ENCODE peak calls at places on chromosomes 3 and 15, in five cellular contexts. P is NAMALWA; F is HT-29; O is activated naive CD8-positive, alpha-beta T cell treated with anti-CD3 and anti-CD28 coated beads, Interleukin-2, amount 50 U/mL, for 24 hours; J is activated CD8-positive, alpha-beta memory T cell treated with anti-CD3 and anti-CD28 coated beads for 48 hours. W is an unnamed sample.

GRCh38 chr15:48868549-48868948 is 9.4 kb upstream of the EID1 start:
- DNase-seq in P (no peak), F (peak; percentile 13), J (no peak), O (no peak), W (no peak)

GRCh38 chr3:148146241-148146640 is 551.5 kb upstream of the AGTR1 start:
- DNase-seq in P (no peak), O (no peak), F (no peak), J (no peak), W (no peak)

GRCh38 chr3:111857474-111857873 is 1.6 kb upstream of the PHLDB2 start:
- DNase-seq in P (no peak), J (no peak), F (no peak), O (no peak), W (no peak)

GRCh38 chr3:188179006-188179966 is 25.3 kb downstream of the LPP start:
- DNase-seq in F (no peak), O (no peak), P (no peak), J (no peak), W (peak; percentile 80)

GRCh38 chr15:68829068-68829467 is 8.4 kb upstream of the ANP32A start:
- DNase-seq in O (no peak), P (peak; percentile 73), F (peak; percentile 32), J (no peak), W (peak; percentile 47)

GRCh38 chr3:45994661-45995369 is 809 bp downstream of the FYCO1 start:
- DNase-seq in J (peak; percentile 46), P (peak; percentile 27), F (peak; percentile 30), O (peak; percentile 61), W (peak; percentile 49)

GRCh38 chr3:78580691-78581090 is 1187.1 kb downstream of the ROBO1 start:
- DNase-seq in P (no peak), J (no peak), F (no peak), O (no peak), W (no peak)

GRCh38 chr3:120908030-120908802 is at the start of gene STXBP5L:
- DNase-seq in O (peak; percentile 73), P (peak; percentile 5), J (peak; percentile 34), F (peak; percentile 82), W (peak; percentile 94)

GRCh38 chr3:79872483-79872882 is 104.7 kb upstream of the ROBO1 start:
- DNase-seq in P (no peak), F (peak; percentile 10), O (no peak), J (no peak), W (no peak)

GRCh38 chr3:96267577-96267976 is 546.8 kb upstream of the EPHA6 start:
- DNase-seq in O (no peak), P (no peak), F (peak; percentile 53), J (no peak), W (no peak)

GRCh38 chr3:13874891-13875290 is 5.0 kb downstream of the WNT7A start:
- DNase-seq in J (no peak), P (no peak), F (no peak), O (no peak), W (peak; percentile 65)

GRCh38 chr3:54801977-54802376 is 125.9 kb downstream of the LRTM1 start:
- DNase-seq in O (no peak), J (no peak), P (no peak), F (no peak), W (no peak)

GRCh38 chr3:11613851-11614491 is 29.7 kb downstream of the VGLL4 start:
- DNase-seq in F (no peak), J (no peak), P (no peak), O (no peak), W (peak; percentile 49)

GRCh38 chr3:134445631-134446030 is 40.2 kb downstream of the ANAPC13 start:
- DNase-seq in J (no peak), F (peak; percentile 43), P (no peak), O (no peak), W (no peak)